ENCODE peak calls at places on chromosomes 12 and 14, in four cellular contexts. O is MM.1S, L is prostate gland, X is left lung. V is an unnamed sample.

GRCh38 chr12:76277480-76277879 is 70.7 kb downstream of the BBS10 start:
- DNase-seq in O (no peak), L (no peak), X (no peak), V (no peak)

GRCh38 chr12:18749381-18749957 is 11.6 kb downstream of the CAPZA3 start:
- DNase-seq in O (no peak), L (no peak), X (no peak), V (no peak)

GRCh38 chr12:57764662-57765002 is 2.2 kb downstream of the CYP27B1 start:
- DNase-seq in O (no peak), L (no peak), X (no peak), V (no peak)

GRCh38 chr12:63064080-63064479 is 86.9 kb downstream of the AVPR1A start:
- DNase-seq in O (no peak), L (no peak), X (no peak), V (no peak)

GRCh38 chr14:105315941-105316562 is 1.5 kb downstream of the PACS2 start:
- DNase-seq in O (no peak), L (no peak), X (peak; percentile 72), V (peak; percentile 65)

GRCh38 chr12:25155031-25155576 is 39.9 kb downstream of the DNAI7 start:
- DNase-seq in O (peak; percentile 58), L (no peak), X (no peak), V (no peak)

GRCh38 chr12:111409403-111410228 is 3.9 kb downstream of the SH2B3 start:
- DNase-seq in O (no peak), L (no peak), X (peak; percentile 84), V (no peak)

GRCh38 chr14:80664576-80664975 is 277.0 kb downstream of the CEP128 start:
- DNase-seq in O (no peak), L (no peak), X (no peak), V (no peak)

DNA sequence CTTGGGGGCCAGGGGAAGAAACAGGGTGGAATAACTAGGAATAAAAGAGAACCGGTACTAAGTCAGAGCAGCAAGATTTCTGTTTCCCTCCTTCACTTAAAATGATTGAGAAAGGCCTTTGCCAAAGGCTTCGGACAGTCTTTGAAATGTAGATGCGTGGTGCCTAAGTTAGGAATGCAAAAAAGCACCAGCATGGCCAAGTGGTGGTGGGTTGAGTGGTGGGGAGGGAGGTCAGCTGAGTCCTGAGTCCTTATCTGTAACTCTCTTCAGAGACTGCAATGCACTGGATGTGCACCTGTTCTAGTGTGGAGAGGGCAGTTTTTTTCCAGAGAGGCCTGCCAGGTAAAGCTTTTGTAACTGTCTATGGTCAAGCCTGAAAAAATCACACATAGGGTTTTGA is 919.9 kb downstream of the FSCB start:
- DNase-seq in O (no peak), L (no peak), X (no peak), V (no peak)
- H3K27me3 ChIP-seq in O (no peaks in the 10 kb centered on the region), L (no peaks in the 10 kb centered on the region), X (no peaks in the 10 kb centered on the region), V (peaks cover 29% of the 10 kb centered on the region)

GRCh38 chr12:122893208-122894151 is 2.4 kb downstream of the VPS37B start:
- DNase-seq in O (peak; percentile 59), L (no peak), X (no peak), V (no peak)

GRCh38 chr12:122895290-122895689 is 634 bp downstream of the VPS37B start:
- DNase-seq in O (no peak), L (no peak), X (no peak), V (no peak)

GRCh38 chr12:122894173-122895121 is 1.5 kb downstream of the VPS37B start:
- DNase-seq in O (no peak), L (no peak), X (no peak), V (no peak)

GRCh38 chr12:122896662-122897061 is 738 bp upstream of the VPS37B start:
- DNase-seq in O (no peak), L (no peak), X (no peak), V (no peak)

GRCh38 chr12:122895757-122896636 is at the start of gene VPS37B:
- DNase-seq in O (peak; percentile 61), L (peak; percentile 64), X (peak; percentile 94), V (no peak)
- H3K4me1 ChIP-seq in O (peaks cover 29% of the 10 kb centered on the region), L (peaks cover 10% of the 10 kb centered on the region), X (peaks cover 22% of the 10 kb centered on the region), V (peaks cover 51% of the 10 kb centered on the region)

DNA sequence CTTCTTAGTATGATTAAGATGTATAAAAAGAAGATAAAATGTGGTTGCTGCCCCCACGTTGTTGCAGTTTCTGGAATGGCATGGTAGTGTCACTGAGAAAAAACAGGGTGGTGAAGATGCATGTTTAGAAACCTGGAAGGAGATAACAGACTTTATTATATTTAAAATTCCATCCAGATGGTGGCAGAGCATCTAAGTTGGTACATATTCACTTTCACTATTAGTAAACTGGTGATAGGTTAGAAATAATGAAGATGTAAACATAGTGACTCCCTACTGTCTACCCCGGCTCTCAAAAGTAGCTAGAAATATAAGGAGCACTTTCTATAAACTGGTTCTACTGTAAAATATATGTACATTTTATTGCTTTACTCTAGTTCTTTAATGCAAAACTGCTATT is 279.4 kb downstream of the NPAS3 start:
- DNase-seq in O (no peak), L (no peak), X (no peak), V (no peak)
- H3K27me3 ChIP-seq in O (no peaks in the 10 kb centered on the region), L (no peaks in the 10 kb centered on the region), X (no peaks in the 10 kb centered on the region), V (no peaks in the 10 kb centered on the region)

GRCh38 chr14:51691176-51691575 is 39.5 kb downstream of the FRMD6 start:
- DNase-seq in O (no peak), L (no peak), X (no peak), V (no peak)
- H3K4me1 ChIP-seq in O (no peaks in the 10 kb centered on the region), L (no peaks in the 10 kb centered on the region), X (no peaks in the 10 kb centered on the region), V (peaks cover 20% of the 10 kb centered on the region)

GRCh38 chr12:4268549-4269181 is 4.9 kb upstream of the CCND2 start:
- DNase-seq in O (no peak), L (no peak), X (no peak), V (no peak)
- H3K27me3 ChIP-seq in O (peaks cover 45% of the 10 kb centered on the region), L (peaks cover 4% of the 10 kb centered on the region), X (peaks cover 20% of the 10 kb centered on the region), V (no peaks in the 10 kb centered on the region)

GRCh38 chr14:91139776-91140175 is 25.9 kb downstream of the DGLUCY start:
- DNase-seq in O (no peak), L (no peak), X (no peak), V (no peak)
- H3K4me1 ChIP-seq in O (peaks cover 6% of the 10 kb centered on the region), L (no peaks in the 10 kb centered on the region), X (peaks cover 4% of the 10 kb centered on the region), V (no peaks in the 10 kb centered on the region)

GRCh38 chr12:33440477-33440876 is 858 bp upstream of the SYT10 start:
- DNase-seq in O (no peak), L (no peak), X (peak; percentile 44), V (no peak)

GRCh38 chr12:33438890-33439586 is 581 bp downstream of the SYT10 start:
- DNase-seq in O (no peak), L (no peak), X (peak; percentile 79), V (peak; percentile 36)

GRCh38 chr12:33439587-33440011 is at the start of gene SYT10:
- DNase-seq in O (no peak), L (no peak), X (peak; percentile 67), V (peak; percentile 32)

GRCh38 chr12:33437598-33437997 is 2.0 kb downstream of the SYT10 start:
- DNase-seq in O (no peak), L (no peak), X (no peak), V (no peak)

DNA sequence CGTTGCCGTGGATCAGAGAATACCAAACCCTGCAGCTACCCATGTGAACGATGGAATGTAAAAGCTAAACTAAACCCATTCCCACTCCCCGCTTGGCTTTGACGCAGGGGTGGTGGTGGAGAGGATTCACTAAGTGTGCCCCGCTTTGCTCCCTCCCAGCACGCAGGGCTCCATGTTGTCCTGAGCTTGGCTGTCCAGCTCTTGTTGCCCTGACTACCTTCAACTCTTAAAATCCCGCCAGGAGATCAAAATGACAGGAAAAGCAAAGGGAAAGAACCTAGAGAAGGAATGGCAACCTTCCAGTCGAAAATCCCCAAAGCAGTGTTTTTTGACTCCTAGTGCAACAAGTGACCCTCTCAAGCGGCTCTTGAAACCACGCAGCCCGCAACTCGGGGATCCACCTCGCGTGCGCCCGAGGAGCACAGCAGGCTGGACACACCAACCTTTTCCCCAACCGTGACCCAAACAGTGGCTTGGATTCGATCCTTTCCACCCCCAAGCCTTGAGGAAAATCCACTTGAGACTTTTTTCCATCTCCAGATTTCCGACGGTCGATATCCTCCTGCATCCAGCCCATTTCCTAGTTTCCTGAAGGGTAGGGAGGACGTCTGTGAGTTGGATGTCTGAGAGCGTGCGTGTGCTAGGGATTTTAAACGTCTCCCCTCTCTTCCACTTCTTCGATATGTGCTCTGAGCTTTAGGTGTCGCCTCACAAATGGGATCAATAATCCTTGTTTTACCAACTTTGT is 1.4 kb downstream of the SYT10 start:
- DNase-seq in O (no peak), L (no peak), X (peak; percentile 45), V (peak; percentile 24)
- H3K27me3 ChIP-seq in O (no peaks in the 10 kb centered on the region), L (no peaks in the 10 kb centered on the region), X (peaks cover 42% of the 10 kb centered on the region), V (peaks cover 84% of the 10 kb centered on the region)

V was measured in RWPE2.